ENCODE peak calls at places on chromosomes 12 and 14, in ten cellular contexts. P is lung, H is stomach, R is type B pancreatic cell, O is brain microvascular endothelial cell, I is astrocyte of the spinal cord, X is lower lobe of right lung, T is endothelial cell, W is mucosa of descending colon, K is WTC11. N is an unnamed sample.

GRCh38 chr14:103890836-103891666 is 37.2 kb upstream of the TDRD9 start:
- DNase-seq in P (no peak), H (peak), R (no peak), O (no peak), I (no peak), X (no peak), T (no peak), W (peak), K (no peak), N (no peak)

GRCh38 chr12:77238368-77238767 is 173.0 kb upstream of the E2F7 start:
- DNase-seq in P (no peak), H (no peak), R (no peak), O (no peak), I (no peak), X (no peak), T (no peak), W (no peak), K (no peak), N (no peak)

GRCh38 chr12:115132145-115132544 is 448.2 kb upstream of the TBX3 start:
- DNase-seq in P (no peak), H (no peak), R (no peak), O (no peak), I (no peak), X (no peak), T (no peak), W (no peak), K (no peak), N (no peak)

GRCh38 chr12:108400900-108401480 is 61.9 kb upstream of the CMKLR1 start:
- DNase-seq in P (no peak), H (no peak), R (no peak), O (no peak), I (no peak), X (no peak), T (no peak), W (no peak), K (no peak), N (no peak)

GRCh38 chr12:71999795-72000194 is 61.1 kb downstream of the TPH2 start:
- DNase-seq in P (no peak), H (no peak), R (no peak), O (no peak), I (no peak), X (no peak), T (no peak), W (no peak), K (no peak), N (no peak)

GRCh38 chr12:28253175-28253641 is 63.0 kb downstream of the CCDC91 start:
- DNase-seq in P (no peak), H (no peak), R (no peak), O (peak), I (peak), X (no peak), T (no peak), W (no peak), K (no peak), N (no peak)

GRCh38 chr14:78701246-78701645 is 531.1 kb downstream of the NRXN3 start:
- DNase-seq in P (no peak), H (no peak), R (no peak), O (peak), I (peak), X (no peak), T (no peak), W (no peak), K (no peak), N (no peak)

GRCh38 chr12:107101651-107102050 is 8.3 kb upstream of the CRY1 start:
- DNase-seq in P (no peak), H (no peak), R (no peak), O (no peak), I (no peak), X (no peak), T (no peak), W (no peak), K (no peak), N (no peak)

GRCh38 chr14:100888789-100889315 is 14.7 kb downstream of the RTL1 start:
- DNase-seq in P (no peak), H (no peak), R (no peak), O (no peak), I (no peak), X (no peak), T (no peak), W (no peak), K (no peak), N (no peak)

GRCh38 chr12:65720136-65720535 is 104.1 kb upstream of the HMGA2 start:
- DNase-seq in P (no peak), H (no peak), R (no peak), O (peak), I (peak), X (no peak), T (no peak), W (no peak), K (no peak), N (no peak)

GRCh38 chr12:104091136-104091535 is 26.8 kb downstream of the HCFC2 start:
- DNase-seq in P (no peak), H (no peak), R (no peak), O (no peak), I (no peak), X (no peak), T (no peak), W (no peak), K (no peak), N (no peak)

GRCh38 chr12:132574271-132574996 is 35.9 kb downstream of the LRCOL1 start:
- DNase-seq in P (no peak), H (no peak), R (no peak), O (no peak), I (no peak), X (no peak), T (no peak), W (no peak), K (no peak), N (no peak)

GRCh38 chr12:30695327-30696102 is at the start of gene IPO8:
- DNase-seq in P (peak), H (peak), R (peak), O (peak), I (peak), X (peak), T (peak), W (peak), K (peak), N (peak)
- TF ChIP-seq CTCF in P (no peak), H (no peak), R (peak), O (peak), I (peak), X (peak), T (peak), W (no peak), K (no peak), N (no peak)

GRCh38 chr14:44662250-44662891 is 155.3 kb upstream of the FSCB start:
- DNase-seq in P (no peak), H (no peak), R (no peak), O (no peak), I (no peak), X (no peak), T (no peak), W (no peak), K (no peak), N (no peak)

GRCh38 chr14:44658389-44658696 is 151.3 kb upstream of the FSCB start:
- DNase-seq in P (no peak), H (no peak), R (no peak), O (no peak), I (no peak), X (no peak), T (no peak), W (no peak), K (no peak), N (no peak)

GRCh38 chr14:44652640-44653039 is 145.6 kb upstream of the FSCB start:
- DNase-seq in P (no peak), H (no peak), R (no peak), O (no peak), I (no peak), X (no peak), T (no peak), W (no peak), K (no peak), N (no peak)

GRCh38 chr14:44657153-44657552 is 150.1 kb upstream of the FSCB start:
- DNase-seq in P (no peak), H (no peak), R (no peak), O (no peak), I (no peak), X (no peak), T (no peak), W (no peak), K (no peak), N (no peak)

DNA sequence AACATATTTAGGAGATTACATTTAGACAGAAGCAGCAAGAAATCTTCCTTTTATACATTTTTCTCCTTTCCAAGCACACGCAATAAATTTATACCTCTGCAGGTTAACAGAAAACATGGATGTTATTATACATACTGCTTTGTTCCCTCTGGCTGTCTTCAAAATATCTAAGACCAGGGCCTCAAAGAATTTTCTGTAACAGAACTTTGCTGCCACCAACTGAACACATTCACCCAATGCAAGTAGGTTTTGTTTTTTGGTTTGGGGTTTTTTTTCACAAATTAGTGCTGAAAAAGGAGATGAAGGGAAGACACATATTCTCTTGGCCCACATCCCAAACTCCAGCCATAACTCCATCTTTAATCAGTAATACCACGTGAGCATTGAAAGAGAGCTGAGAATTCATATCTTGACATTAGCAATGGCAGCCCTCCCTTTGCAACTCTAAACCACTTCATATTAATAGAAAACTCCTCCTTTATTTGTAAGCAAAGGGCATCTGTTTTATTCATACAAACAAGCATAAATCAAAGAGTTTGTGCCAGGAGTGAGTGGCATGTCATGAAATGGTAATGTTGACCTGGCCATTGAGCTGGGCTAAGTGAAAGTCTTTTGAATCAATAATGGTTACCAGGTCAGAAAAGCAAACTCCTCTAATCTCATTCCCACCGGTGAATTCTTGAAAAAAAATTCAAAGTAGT is 150.8 kb upstream of the FSCB start:
- DNase-seq in P (no peak), H (no peak), R (no peak), O (no peak), I (peak), X (no peak), T (peak), W (no peak), K (no peak), N (no peak)
- TF ChIP-seq CTCF in P (no peak), H (no peak), R (peak), O (peak), I (no peak), X (peak), T (no peak), W (no peak), K (no peak), N (no peak)

GRCh38 chr14:77206877-77207389 is 25.3 kb downstream of the TMEM63C start:
- DNase-seq in P (no peak), H (no peak), R (no peak), O (no peak), I (no peak), X (no peak), T (no peak), W (no peak), K (peak), N (no peak)
- TF ChIP-seq CTCF in P (no peak), H (no peak), R (no peak), O (peak), I (no peak), X (no peak), T (no peak), W (no peak), K (no peak), N (no peak)

DNA sequence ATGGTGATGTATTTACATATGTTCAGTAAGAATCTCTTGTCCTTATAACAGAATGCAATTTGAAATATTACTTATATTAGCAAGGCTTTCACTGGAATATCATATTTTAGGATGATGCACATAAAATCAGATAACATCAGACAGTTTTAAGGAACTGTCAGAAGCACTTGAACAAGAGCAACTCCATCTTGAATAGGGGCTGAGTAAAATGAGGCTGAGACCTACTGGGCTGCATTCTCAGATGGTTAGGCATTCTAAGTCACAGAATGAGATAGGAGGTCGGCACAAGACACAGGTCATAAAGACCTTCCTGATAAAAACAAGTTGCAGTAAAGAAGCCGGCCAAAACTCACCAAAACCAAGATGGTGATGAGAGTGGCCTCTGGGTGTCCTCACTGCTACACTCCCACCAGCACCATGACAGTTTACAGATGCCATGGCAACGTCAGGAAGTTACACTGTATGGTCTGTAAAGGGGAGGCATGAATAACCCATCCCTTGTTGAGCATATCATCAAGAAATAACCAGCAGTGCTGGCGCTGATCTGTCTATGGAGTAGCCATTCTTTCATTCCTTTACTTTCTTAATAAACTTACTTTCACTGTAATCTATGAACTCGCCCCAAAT is 27.6 kb upstream of the ETV6 start:
- DNase-seq in P (no peak), H (no peak), R (no peak), O (peak), I (no peak), X (no peak), T (no peak), W (no peak), K (no peak), N (no peak)
- TF ChIP-seq CTCF in P (no peak), H (no peak), R (peak), O (peak), I (peak), X (no peak), T (no peak), W (no peak), K (no peak), N (no peak)

N was measured in CD14-positive monocyte.